ENCODE peak calls at places on chromosomes 16 and 17, in four cellular contexts. Q, C, K and B are unnamed samples.

GRCh38 chr16:10751291-10751697 is 7.7 kb downstream of the NUBP1 start:
- DNase-seq in C (no peak), K (no peak), Q (no peak), B (no peak)

GRCh38 chr17:15261818-15262290 is 3.3 kb downstream of the PMP22 start:
- DNase-seq in K (peak; percentile 30), C (no peak), Q (peak; percentile 22), B (peak; percentile 49)

GRCh38 chr17:40209404-40210093 is 9.6 kb upstream of the WIPF2 start:
- DNase-seq in Q (no peak), K (no peak), C (no peak), B (no peak)

GRCh38 chr16:62711797-62712196 is 675.6 kb upstream of the CDH8 start:
- DNase-seq in Q (no peak), C (no peak), K (no peak), B (no peak)

GRCh38 chr16:85321856-85322271 is 209.6 kb upstream of the CIBAR2 start:
- DNase-seq in C (peak; percentile 93), K (peak; percentile 95), Q (no peak), B (peak; percentile 91)

GRCh38 chr17:82217530-82218204 is 5.0 kb upstream of the CCDC57 start:
- DNase-seq in Q (no peak), C (no peak), K (peak; percentile 59), B (no peak)

GRCh38 chr16:24838554-24839266 is 7.1 kb upstream of the SLC5A11 start:
- DNase-seq in K (no peak), C (peak; percentile 39), Q (no peak), B (no peak)

GRCh38 chr16:23378921-23379320 is 74.1 kb downstream of the COG7 start:
- DNase-seq in Q (no peak), C (no peak), K (no peak), B (no peak)

GRCh38 chr17:28725166-28725659 is 820 bp downstream of the TLCD1 start:
- DNase-seq in Q (no peak), C (no peak), K (no peak), B (no peak)

GRCh38 chr17:55728833-55729232 is 6.2 kb upstream of the TMEM100 start:
- DNase-seq in K (no peak), Q (no peak), C (no peak), B (no peak)

GRCh38 chr16:77236063-77236511 is 36.9 kb downstream of the SYCE1L start:
- DNase-seq in Q (peak; percentile 95), C (peak; percentile 88), K (peak; percentile 85), B (peak; percentile 88)

GRCh38 chr16:11610121-11610505 is 23.4 kb upstream of the LITAF start:
- DNase-seq in C (no peak), K (no peak), Q (no peak), B (no peak)

GRCh38 chr16:25256821-25257503 is 683 bp downstream of the ZKSCAN2 start:
- DNase-seq in Q (peak; percentile 41), K (no peak), C (no peak), B (no peak)

GRCh38 chr17:72606656-72607055 is 485.8 kb downstream of the SLC39A11 start:
- DNase-seq in C (no peak), K (no peak), Q (no peak), B (no peak)

GRCh38 chr16:66328282-66328681 is 38.2 kb upstream of the CDH5 start:
- DNase-seq in K (no peak), C (no peak), Q (no peak), B (no peak)

GRCh38 chr16:66326995-66327513 is 39.4 kb upstream of the CDH5 start:
- DNase-seq in Q (no peak), C (no peak), K (no peak), B (no peak)

GRCh38 chr16:66322174-66322573 is 44.3 kb upstream of the CDH5 start:
- DNase-seq in Q (no peak), K (no peak), C (no peak), B (no peak)

GRCh38 chr16:66325977-66326376 is 40.5 kb upstream of the CDH5 start:
- DNase-seq in K (no peak), Q (no peak), C (no peak), B (no peak)

DNA sequence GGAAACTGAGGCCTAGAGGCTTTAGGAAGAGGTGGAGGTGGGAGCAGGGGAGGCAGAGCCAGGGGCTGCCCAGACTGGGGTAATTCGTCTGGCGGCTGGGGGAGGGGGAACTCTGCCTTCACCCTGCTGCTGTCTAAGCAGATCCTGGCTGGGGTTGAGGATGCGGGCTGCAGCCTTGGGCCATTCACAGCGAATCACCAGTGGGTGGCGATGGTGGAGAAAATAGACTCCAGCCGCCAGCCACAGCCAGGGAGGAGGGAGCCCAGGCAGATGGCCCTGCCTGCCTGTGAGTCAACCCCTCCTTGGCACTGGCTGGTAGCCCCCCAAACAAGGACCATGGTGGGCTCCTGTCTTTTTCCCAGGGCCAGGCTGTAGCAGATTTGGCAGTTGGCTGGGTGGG is 41.7 kb upstream of the CDH5 start:
- DNase-seq in K (no peak), Q (peak; percentile 44), C (no peak), B (no peak)
- TF ChIP-seq CTCF in K (no peak), Q (peak; percentile 29), C (no peak), B (no peak)

GRCh38 chr16:51337662-51338061 is 186.6 kb upstream of the SALL1 start:
- DNase-seq in Q (no peak), K (no peak), C (no peak), B (no peak)
- TF ChIP-seq CTCF in Q (no peak), K (no peak), C (no peak), B (no peak)

GRCh38 chr17:8138672-8139371 is 13.4 kb downstream of the PER1 start:
- DNase-seq in Q (peak; percentile 98), C (peak; percentile 94), K (peak; percentile 96), B (peak; percentile 98)
- TF ChIP-seq CTCF in Q (peak; percentile 89), C (peak; percentile 97), K (peak; percentile 91), B (peak; percentile 86)

DNA sequence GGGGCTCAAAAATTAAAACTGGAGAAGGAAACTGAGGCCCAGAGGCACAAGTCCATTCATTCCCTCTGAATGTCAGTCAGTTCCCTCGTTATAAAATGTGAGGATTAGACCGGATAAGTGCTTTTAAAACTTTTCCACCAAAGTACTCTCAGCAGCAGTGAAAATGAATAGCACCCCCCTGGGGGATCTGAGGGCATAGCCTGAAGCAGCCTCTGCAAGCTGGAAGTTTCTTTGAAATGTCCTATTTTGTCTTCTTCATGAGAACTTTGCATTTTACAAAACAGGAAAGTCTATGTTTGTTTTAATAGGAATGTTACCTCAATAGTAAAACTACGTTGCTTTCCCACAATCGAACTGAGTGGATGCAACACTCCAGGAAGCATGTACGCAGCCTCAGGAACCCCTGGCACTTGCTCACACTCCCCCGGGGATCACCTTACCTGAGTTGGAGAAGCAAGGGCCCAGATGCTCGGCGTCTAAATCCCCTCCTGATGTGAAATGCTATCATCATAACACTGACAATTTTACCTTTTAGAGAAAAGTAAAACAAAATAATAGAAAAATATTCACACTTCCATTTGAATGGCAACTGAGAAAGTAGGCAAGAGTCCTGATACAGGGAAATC is 272.9 kb downstream of the CEP112 start:
- DNase-seq in C (no peak), K (no peak), Q (peak; percentile 10), B (no peak)
- TF ChIP-seq CTCF in C (no peak), K (peak; percentile 29), Q (no peak), B (peak; percentile 24)

GRCh38 chr16:81821422-81822128 is 42.5 kb downstream of the PLCG2 start:
- DNase-seq in K (no peak), C (no peak), Q (no peak), B (no peak)

GRCh38 chr16:81823734-81824133 is 44.6 kb downstream of the PLCG2 start:
- DNase-seq in Q (no peak), C (no peak), K (no peak), B (no peak)

GRCh38 chr16:81826523-81826922 is 47.4 kb downstream of the PLCG2 start:
- DNase-seq in C (no peak), Q (no peak), K (no peak), B (no peak)

GRCh38 chr16:81818514-81819304 is 39.6 kb downstream of the PLCG2 start:
- DNase-seq in K (no peak), C (no peak), Q (no peak), B (no peak)

GRCh38 chr16:81823111-81823510 is 44.0 kb downstream of the PLCG2 start:
- DNase-seq in K (peak; percentile 24), C (no peak), Q (no peak), B (no peak)
- TF ChIP-seq CTCF in K (no peak), C (no peak), Q (no peak), B (no peak)

GRCh38 chr17:64231567-64232141 is 31.4 kb downstream of the TEX2 start:
- DNase-seq in C (no peak), Q (no peak), K (no peak), B (no peak)

GRCh38 chr17:64234961-64235360 is 28.1 kb downstream of the TEX2 start:
- DNase-seq in Q (no peak), K (no peak), C (no peak), B (no peak)

GRCh38 chr17:64229815-64230550 is 33.1 kb downstream of the TEX2 start:
- DNase-seq in C (no peak), Q (no peak), K (no peak), B (no peak)

GRCh38 chr17:64232466-64233262 is 30.4 kb downstream of the TEX2 start:
- DNase-seq in C (no peak), Q (no peak), K (no peak), B (no peak)

DNA sequence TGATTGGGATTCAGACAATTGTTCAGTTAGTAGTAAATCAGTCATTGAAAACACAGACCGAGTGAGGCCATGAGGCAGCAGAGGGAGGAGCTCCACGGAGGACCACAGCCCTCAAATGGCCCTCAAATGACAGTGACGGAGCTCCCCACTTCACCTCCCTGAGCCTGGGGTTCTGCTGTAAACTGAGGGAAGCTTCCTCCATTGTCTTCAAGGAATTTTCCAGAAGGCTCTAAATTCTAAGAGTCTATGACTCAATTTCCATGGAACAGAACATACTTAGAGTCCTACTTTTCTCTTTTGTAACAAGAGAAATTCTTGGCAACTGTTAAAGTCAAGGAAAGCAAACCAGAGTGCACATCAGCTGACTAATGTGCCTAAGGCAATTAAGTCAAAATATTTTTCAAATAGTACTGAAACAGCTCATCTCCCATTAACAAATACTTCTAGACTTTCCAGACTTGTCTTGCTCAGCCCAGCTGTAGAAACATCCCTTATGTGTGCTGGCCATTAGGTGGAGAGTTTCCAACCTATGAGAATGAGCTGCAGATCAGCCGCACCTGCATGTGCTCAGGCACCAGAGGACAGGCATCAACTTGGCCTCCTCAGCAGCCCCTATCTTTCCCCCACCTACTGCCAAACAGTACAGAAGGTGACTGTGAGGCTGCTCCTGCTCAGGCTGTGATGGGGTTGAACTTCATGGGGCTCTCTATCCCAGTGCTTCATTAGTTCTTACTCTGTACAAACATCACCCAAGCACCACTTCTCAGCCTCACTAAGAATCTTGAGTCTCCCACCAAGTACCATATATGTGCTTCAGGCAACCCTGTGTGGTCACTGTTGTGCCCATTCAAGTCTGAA is 32.3 kb downstream of the TEX2 start:
- DNase-seq in C (peak; percentile 13), K (no peak), Q (no peak), B (peak; percentile 32)
- TF ChIP-seq CTCF in C (no peak), K (no peak), Q (no peak), B (no peak)

GRCh38 chr17:38890410-38890746 is 20.5 kb downstream of the LASP1 start:
- DNase-seq in C (no peak), K (no peak), Q (no peak), B (no peak)
- TF ChIP-seq CTCF in C (no peak), K (no peak), Q (no peak), B (no peak)

GRCh38 chr16:29736112-29736511 is 9.7 kb downstream of the C16orf54 start:
- DNase-seq in K (no peak), C (no peak), Q (no peak), B (no peak)
- TF ChIP-seq CTCF in K (no peak), C (no peak), Q (no peak), B (no peak)